ENCODE peak calls at places on chromosomes 12 and 14, in seven cellular contexts. One of them, this sample, is unnamed. For H3K36me3, the result is how much of the 10 kb centered on the place peaks cover.

GRCh38 chr12:15629108-15629507 is 160.1 kb downstream of the EPS8 start:
- DNase-seq in cardiac muscle cell: peak
- DNase-seq in suprapubic skin: no peak
- DNase-seq in mucosa of descending colon: no peak
- DNase-seq in neural progenitor cell: peak
- DNase-seq in left lung: no peak
- DNase-seq in H1: no peak
- DNase-seq in this sample: peak

GRCh38 chr12:125208942-125209341 is 143.7 kb downstream of the AACS start:
- DNase-seq in cardiac muscle cell: no peak
- DNase-seq in suprapubic skin: no peak
- DNase-seq in neural progenitor cell: peak
- DNase-seq in H1: no peak
- DNase-seq in left lung: no peak
- DNase-seq in mucosa of descending colon: no peak
- DNase-seq in this sample: no peak

GRCh38 chr14:34733245-34733644 is 18.9 kb upstream of the CFL2 start:
- DNase-seq in mucosa of descending colon: no peak
- DNase-seq in left lung: no peak
- DNase-seq in neural progenitor cell: no peak
- DNase-seq in suprapubic skin: no peak
- DNase-seq in cardiac muscle cell: peak
- DNase-seq in H1: no peak
- DNase-seq in this sample: no peak

GRCh38 chr14:100778951-100779690 is 46.8 kb upstream of the MEG3 start:
- DNase-seq in H1: no peak
- DNase-seq in left lung: no peak
- DNase-seq in cardiac muscle cell: no peak
- DNase-seq in neural progenitor cell: no peak
- DNase-seq in mucosa of descending colon: no peak
- DNase-seq in suprapubic skin: peak
- DNase-seq in this sample: no peak

GRCh38 chr12:81759215-81759991 is at the start of gene PPFIA2:
- DNase-seq in left lung: peak
- DNase-seq in suprapubic skin: peak
- DNase-seq in cardiac muscle cell: peak
- DNase-seq in neural progenitor cell: peak
- DNase-seq in mucosa of descending colon: peak
- DNase-seq in H1: peak
- DNase-seq in this sample: peak

GRCh38 chr12:128940974-128941373 is 87.7 kb downstream of the GLT1D1 start:
- DNase-seq in neural progenitor cell: no peak
- DNase-seq in mucosa of descending colon: no peak
- DNase-seq in suprapubic skin: no peak
- DNase-seq in cardiac muscle cell: no peak
- DNase-seq in left lung: no peak
- DNase-seq in H1: no peak
- DNase-seq in this sample: no peak

GRCh38 chr14:75960219-75960618 is 21.6 kb downstream of the TGFB3 start:
- DNase-seq in left lung: no peak
- DNase-seq in mucosa of descending colon: no peak
- DNase-seq in H1: no peak
- DNase-seq in neural progenitor cell: no peak
- DNase-seq in cardiac muscle cell: no peak
- DNase-seq in suprapubic skin: no peak
- DNase-seq in this sample: no peak

GRCh38 chr12:116053479-116054195 is 223.9 kb downstream of the MED13L start:
- DNase-seq in H1: no peak
- DNase-seq in suprapubic skin: no peak
- DNase-seq in left lung: no peak
- DNase-seq in cardiac muscle cell: peak
- DNase-seq in mucosa of descending colon: no peak
- DNase-seq in neural progenitor cell: no peak
- DNase-seq in this sample: peak

GRCh38 chr14:53156238-53156637 is 3.1 kb upstream of the DDHD1 start:
- DNase-seq in mucosa of descending colon: no peak
- DNase-seq in suprapubic skin: no peak
- DNase-seq in left lung: no peak
- DNase-seq in H1: no peak
- DNase-seq in cardiac muscle cell: no peak
- DNase-seq in neural progenitor cell: no peak
- DNase-seq in this sample: no peak

GRCh38 chr12:80936642-80937390 is 918 bp downstream of the LIN7A start:
- DNase-seq in cardiac muscle cell: peak
- DNase-seq in mucosa of descending colon: peak
- DNase-seq in neural progenitor cell: peak
- DNase-seq in left lung: peak
- DNase-seq in suprapubic skin: peak
- DNase-seq in H1: peak
- DNase-seq in this sample: no peak

GRCh38 chr12:113766133-113766879 is 199.8 kb downstream of the RBM19 start:
- DNase-seq in left lung: no peak
- DNase-seq in suprapubic skin: no peak
- DNase-seq in mucosa of descending colon: no peak
- DNase-seq in cardiac muscle cell: no peak
- DNase-seq in H1: peak
- DNase-seq in neural progenitor cell: peak
- DNase-seq in this sample: no peak

GRCh38 chr12:8047842-8048241 is 15.3 kb downstream of the FOXJ2 start:
- DNase-seq in cardiac muscle cell: no peak
- DNase-seq in neural progenitor cell: no peak
- DNase-seq in mucosa of descending colon: no peak
- DNase-seq in left lung: no peak
- DNase-seq in H1: no peak
- DNase-seq in suprapubic skin: no peak
- DNase-seq in this sample: no peak

GRCh38 chr12:8048906-8049305 is 16.4 kb downstream of the FOXJ2 start:
- DNase-seq in mucosa of descending colon: no peak
- DNase-seq in left lung: no peak
- DNase-seq in neural progenitor cell: no peak
- DNase-seq in H1: no peak
- DNase-seq in cardiac muscle cell: no peak
- DNase-seq in suprapubic skin: no peak
- DNase-seq in this sample: no peak

GRCh38 chr12:8050600-8051250 is 15.4 kb downstream of the C3AR1 start:
- DNase-seq in neural progenitor cell: no peak
- DNase-seq in H1: no peak
- DNase-seq in left lung: no peak
- DNase-seq in cardiac muscle cell: no peak
- DNase-seq in suprapubic skin: no peak
- DNase-seq in mucosa of descending colon: no peak
- DNase-seq in this sample: no peak

DNA sequence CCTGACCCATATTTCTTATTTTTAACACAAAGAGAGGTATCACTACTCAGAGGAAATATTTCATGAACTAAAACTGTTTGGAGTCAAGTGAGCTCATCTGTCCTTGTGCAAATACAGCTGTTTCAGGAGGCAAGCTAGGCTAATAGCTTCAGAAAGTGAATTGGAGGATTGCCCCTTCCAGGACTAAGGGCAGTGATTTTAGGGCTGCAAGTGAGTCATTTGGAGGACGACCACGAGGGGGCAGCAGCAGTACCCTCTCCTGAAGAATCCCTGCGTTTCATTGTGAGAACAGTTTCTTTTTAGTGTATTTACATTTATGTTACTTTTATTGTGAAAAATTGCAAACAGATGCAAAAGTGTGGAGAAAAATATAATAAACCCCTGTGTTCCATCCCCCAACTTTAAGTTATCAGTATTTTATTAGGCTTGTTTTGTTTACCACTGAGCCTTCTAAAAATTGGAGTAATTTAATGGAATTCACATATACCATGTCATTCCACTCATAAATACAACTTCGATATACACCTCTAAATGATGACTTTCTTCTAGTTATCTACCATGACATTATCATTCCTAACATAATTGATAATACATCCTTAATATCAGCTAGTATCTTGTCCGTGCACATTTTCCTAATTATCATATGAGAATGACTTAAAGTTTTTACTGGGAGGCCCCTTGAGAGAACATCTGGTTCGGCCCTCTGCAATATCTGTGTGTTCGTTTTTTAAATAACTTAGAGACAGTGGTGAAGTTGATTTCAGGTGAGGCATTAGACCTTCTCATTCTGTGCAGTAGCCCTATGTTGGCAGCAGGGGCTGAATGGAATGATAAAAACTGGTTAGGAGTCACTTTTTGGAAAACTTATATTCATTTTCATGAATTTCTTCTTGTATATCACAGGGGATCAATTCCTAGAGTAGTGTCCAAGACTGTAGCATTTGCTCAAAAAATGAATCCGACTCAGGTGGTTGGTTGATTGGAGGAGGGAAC is 13.7 kb downstream of the FOXJ2 start:
- DNase-seq in H1: peak
- DNase-seq in mucosa of descending colon: peak
- DNase-seq in neural progenitor cell: peak
- DNase-seq in left lung: peak
- DNase-seq in cardiac muscle cell: peak
- DNase-seq in suprapubic skin: no peak
- DNase-seq in this sample: peak
- H3K36me3 ChIP-seq in H1: under half
- H3K36me3 ChIP-seq in mucosa of descending colon: under half
- H3K36me3 ChIP-seq in neural progenitor cell: under half
- H3K36me3 ChIP-seq in left lung: half or more
- H3K36me3 ChIP-seq in cardiac muscle cell: half or more
- H3K36me3 ChIP-seq in suprapubic skin: half or more
- H3K36me3 ChIP-seq in this sample: half or more

GRCh38 chr12:99619389-99620158 is 28.0 kb upstream of the GARIN6 start:
- DNase-seq in neural progenitor cell: peak
- DNase-seq in mucosa of descending colon: no peak
- DNase-seq in suprapubic skin: no peak
- DNase-seq in H1: peak
- DNase-seq in left lung: no peak
- DNase-seq in cardiac muscle cell: peak
- DNase-seq in this sample: no peak
- TF ChIP-seq CTCF in neural progenitor cell: peak
- TF ChIP-seq CTCF in mucosa of descending colon: no peak
- TF ChIP-seq CTCF in suprapubic skin: peak
- TF ChIP-seq CTCF in H1: peak
- TF ChIP-seq CTCF in left lung: peak
- TF ChIP-seq CTCF in cardiac muscle cell: peak
- TF ChIP-seq CTCF in this sample: no peak

GRCh38 chr12:108799528-108800243 is 57.7 kb downstream of the SSH1 start:
- DNase-seq in mucosa of descending colon: no peak
- DNase-seq in suprapubic skin: no peak
- DNase-seq in neural progenitor cell: no peak
- DNase-seq in cardiac muscle cell: no peak
- DNase-seq in left lung: no peak
- DNase-seq in H1: no peak
- DNase-seq in this sample: no peak

GRCh38 chr12:108801736-108802665 is 55.4 kb downstream of the SSH1 start:
- DNase-seq in neural progenitor cell: peak
- DNase-seq in H1: peak
- DNase-seq in left lung: no peak
- DNase-seq in suprapubic skin: no peak
- DNase-seq in cardiac muscle cell: peak
- DNase-seq in mucosa of descending colon: no peak
- DNase-seq in this sample: no peak

GRCh38 chr12:108802666-108803036 is 54.7 kb downstream of the SSH1 start:
- DNase-seq in neural progenitor cell: no peak
- DNase-seq in left lung: no peak
- DNase-seq in H1: no peak
- DNase-seq in mucosa of descending colon: no peak
- DNase-seq in suprapubic skin: no peak
- DNase-seq in cardiac muscle cell: peak
- DNase-seq in this sample: no peak

GRCh38 chr12:108798551-108799221 is 58.7 kb downstream of the SSH1 start:
- DNase-seq in mucosa of descending colon: no peak
- DNase-seq in H1: no peak
- DNase-seq in cardiac muscle cell: peak
- DNase-seq in suprapubic skin: no peak
- DNase-seq in neural progenitor cell: no peak
- DNase-seq in left lung: no peak
- DNase-seq in this sample: no peak

DNA sequence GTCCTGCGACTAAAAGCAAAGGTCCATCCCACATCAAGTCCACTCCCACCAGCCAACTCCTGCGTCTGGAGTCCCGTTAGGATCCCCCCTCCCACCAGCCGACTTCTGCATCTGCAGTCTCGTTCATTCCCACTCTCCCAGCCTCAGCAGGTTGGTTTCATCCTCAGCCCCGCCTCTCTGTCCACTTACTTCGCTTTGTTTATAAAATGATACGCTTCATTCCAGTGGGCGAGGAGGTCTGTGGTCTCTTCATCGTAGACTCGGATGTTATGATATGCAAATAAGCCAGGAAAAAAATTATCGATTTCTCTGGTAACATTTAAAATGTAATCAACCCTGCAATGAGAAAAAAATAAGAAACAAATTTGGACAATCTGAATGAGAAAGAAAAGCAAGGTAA is 56.8 kb downstream of the SSH1 start:
- DNase-seq in cardiac muscle cell: no peak
- DNase-seq in H1: no peak
- DNase-seq in left lung: no peak
- DNase-seq in neural progenitor cell: no peak
- DNase-seq in mucosa of descending colon: no peak
- DNase-seq in suprapubic skin: no peak
- DNase-seq in this sample: no peak
- H3K36me3 ChIP-seq in cardiac muscle cell: under half
- H3K36me3 ChIP-seq in H1: under half
- H3K36me3 ChIP-seq in left lung: half or more
- H3K36me3 ChIP-seq in neural progenitor cell: under half
- H3K36me3 ChIP-seq in mucosa of descending colon: under half
- H3K36me3 ChIP-seq in suprapubic skin: under half
- H3K36me3 ChIP-seq in this sample: under half

GRCh38 chr14:58881433-58881832 is 243.7 kb downstream of the DACT1 start:
- DNase-seq in suprapubic skin: no peak
- DNase-seq in cardiac muscle cell: no peak
- DNase-seq in H1: no peak
- DNase-seq in left lung: no peak
- DNase-seq in mucosa of descending colon: no peak
- DNase-seq in neural progenitor cell: no peak
- DNase-seq in this sample: no peak

GRCh38 chr14:58882577-58883018 is 244.8 kb downstream of the DACT1 start:
- DNase-seq in mucosa of descending colon: no peak
- DNase-seq in neural progenitor cell: no peak
- DNase-seq in cardiac muscle cell: peak
- DNase-seq in H1: no peak
- DNase-seq in suprapubic skin: no peak
- DNase-seq in left lung: no peak
- DNase-seq in this sample: no peak

GRCh38 chr14:58878740-58879139 is 241.0 kb downstream of the DACT1 start:
- DNase-seq in left lung: no peak
- DNase-seq in cardiac muscle cell: no peak
- DNase-seq in suprapubic skin: no peak
- DNase-seq in mucosa of descending colon: no peak
- DNase-seq in H1: no peak
- DNase-seq in neural progenitor cell: no peak
- DNase-seq in this sample: no peak

GRCh38 chr14:58887931-58888330 is 250.2 kb downstream of the DACT1 start:
- DNase-seq in suprapubic skin: no peak
- DNase-seq in left lung: no peak
- DNase-seq in mucosa of descending colon: no peak
- DNase-seq in neural progenitor cell: no peak
- DNase-seq in H1: no peak
- DNase-seq in cardiac muscle cell: peak
- DNase-seq in this sample: no peak

DNA sequence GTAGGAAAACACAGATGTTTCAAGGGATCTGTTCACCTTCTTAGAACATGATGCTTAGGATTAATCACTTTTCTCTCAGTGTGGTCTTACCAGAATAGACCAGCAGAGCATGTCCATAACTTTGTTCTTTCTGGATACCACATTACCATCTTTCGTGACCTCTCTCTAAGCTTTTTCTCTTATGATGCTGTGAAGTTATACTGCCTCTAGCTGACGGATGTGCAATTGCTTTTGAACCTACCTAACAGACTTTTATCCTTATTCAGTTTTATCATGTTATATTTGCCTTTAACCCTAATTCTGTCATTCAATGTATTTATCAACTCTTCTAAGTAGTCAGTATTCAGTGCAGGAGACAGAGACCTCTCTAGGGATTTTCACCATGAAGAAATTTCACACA is 246.7 kb downstream of the DACT1 start:
- DNase-seq in left lung: no peak
- DNase-seq in H1: no peak
- DNase-seq in suprapubic skin: no peak
- DNase-seq in mucosa of descending colon: no peak
- DNase-seq in neural progenitor cell: no peak
- DNase-seq in cardiac muscle cell: no peak
- DNase-seq in this sample: no peak
- TF ChIP-seq CTCF in left lung: no peak
- TF ChIP-seq CTCF in H1: peak
- TF ChIP-seq CTCF in suprapubic skin: no peak
- TF ChIP-seq CTCF in mucosa of descending colon: no peak
- TF ChIP-seq CTCF in neural progenitor cell: peak
- TF ChIP-seq CTCF in cardiac muscle cell: no peak
- TF ChIP-seq CTCF in this sample: no peak

This sample was measured in ascending aorta.